ENCODE peak calls at places on chromosome 21, in eight cellular contexts. D, M, H, L, W, P, G and Y are unnamed samples. For H3K36me3, the result is how much of the 10 kb centered on the place peaks cover.

GRCh38 chr21:15894596-15894995 is 164.8 kb downstream of the USP25 start:
- DNase-seq in D (no peak), M (peak), H (no peak), L (peak), W (peak), P (no peak), G (peak), Y (peak)

GRCh38 chr21:44552681-44553080 is 1.4 kb upstream of the KRTAP10-2 start:
- DNase-seq in D (no peak), M (no peak), H (no peak), L (no peak), W (no peak), P (no peak), G (no peak), Y (no peak)

GRCh38 chr21:15874610-15875009 is 144.8 kb downstream of the USP25 start:
- DNase-seq in D (no peak), M (no peak), H (no peak), L (peak), W (peak), P (no peak), G (no peak), Y (peak)

GRCh38 chr21:29115899-29116298 is 14.5 kb upstream of the MAP3K7CL start:
- DNase-seq in D (no peak), M (no peak), H (no peak), L (peak), W (no peak), P (no peak), G (no peak), Y (no peak)

GRCh38 chr21:14683021-14683420 is 136.9 kb upstream of the SAMSN1 start:
- DNase-seq in D (no peak), M (no peak), H (no peak), L (no peak), W (no peak), P (no peak), G (no peak), Y (no peak)

GRCh38 chr21:45021428-45022347 is 52.7 kb upstream of the ADARB1 start:
- DNase-seq in D (no peak), M (no peak), H (no peak), L (no peak), W (no peak), P (no peak), G (no peak), Y (no peak)

GRCh38 chr21:38798481-38798882 is 7.2 kb upstream of the ETS2 start:
- DNase-seq in D (no peak), M (peak), H (no peak), L (no peak), W (peak), P (no peak), G (no peak), Y (no peak)

GRCh38 chr21:38448619-38449186 is 49.6 kb downstream of the ERG start:
- DNase-seq in D (peak), M (no peak), H (peak), L (no peak), W (no peak), P (no peak), G (peak), Y (no peak)

GRCh38 chr21:27244356-27244755 is 277.5 kb upstream of the ADAMTS5 start:
- DNase-seq in D (no peak), M (no peak), H (no peak), L (peak), W (no peak), P (no peak), G (peak), Y (no peak)

GRCh38 chr21:33261635-33262034 is 4.5 kb upstream of the IL10RB start:
- DNase-seq in D (no peak), M (no peak), H (no peak), L (peak), W (no peak), P (peak), G (peak), Y (peak)

GRCh38 chr21:19049567-19049966 is 646.0 kb upstream of the TMPRSS15 start:
- DNase-seq in D (no peak), M (no peak), H (no peak), L (no peak), W (no peak), P (no peak), G (no peak), Y (no peak)

GRCh38 chr21:45030637-45031218 is 43.7 kb upstream of the ADARB1 start:
- DNase-seq in D (no peak), M (no peak), H (peak), L (no peak), W (no peak), P (no peak), G (peak), Y (peak)

GRCh38 chr21:16821588-16821987 is 691.3 kb upstream of the CXADR start:
- DNase-seq in D (no peak), M (no peak), H (no peak), L (no peak), W (no peak), P (no peak), G (no peak), Y (peak)

GRCh38 chr21:23837564-23837963 is 1769.7 kb downstream of the MRPL39 start:
- DNase-seq in D (no peak), M (no peak), H (no peak), L (no peak), W (peak), P (no peak), G (no peak), Y (no peak)

GRCh38 chr21:39885119-39885848 is 18.0 kb downstream of the PCP4 start:
- DNase-seq in D (no peak), M (peak), H (peak), L (no peak), W (no peak), P (no peak), G (no peak), Y (peak)

GRCh38 chr21:40886931-40887330 is 40.0 kb upstream of the DSCAM start:
- DNase-seq in D (no peak), M (no peak), H (no peak), L (no peak), W (no peak), P (no peak), G (no peak), Y (no peak)

GRCh38 chr21:45080639-45081414 is 6.4 kb downstream of the ADARB1 start:
- DNase-seq in D (no peak), M (no peak), H (no peak), L (peak), W (peak), P (no peak), G (peak), Y (peak)

GRCh38 chr21:40555129-40555528 is 291.8 kb downstream of the DSCAM start:
- DNase-seq in D (no peak), M (peak), H (no peak), L (no peak), W (no peak), P (no peak), G (no peak), Y (no peak)

GRCh38 chr21:33411949-33412430 is 8.8 kb downstream of the IFNGR2 start:
- DNase-seq in D (no peak), M (no peak), H (no peak), L (no peak), W (no peak), P (no peak), G (no peak), Y (no peak)

GRCh38 chr21:32916522-32917099 is 109.1 kb upstream of the OLIG2 start:
- DNase-seq in D (no peak), M (peak), H (no peak), L (no peak), W (peak), P (peak), G (peak), Y (no peak)

GRCh38 chr21:31912501-31912900 is 39.7 kb downstream of the HUNK start:
- DNase-seq in D (no peak), M (no peak), H (no peak), L (no peak), W (no peak), P (no peak), G (no peak), Y (no peak)

GRCh38 chr21:16069713-16070112 is 339.9 kb downstream of the USP25 start:
- DNase-seq in D (no peak), M (no peak), H (no peak), L (peak), W (no peak), P (no peak), G (peak), Y (peak)

GRCh38 chr21:38671716-38672115 is 134.0 kb upstream of the ETS2 start:
- DNase-seq in D (no peak), M (no peak), H (no peak), L (no peak), W (no peak), P (no peak), G (no peak), Y (peak)

GRCh38 chr21:44939532-44940115 is at the start of gene SLX9:
- DNase-seq in D (peak), M (peak), H (peak), L (peak), W (peak), P (peak), G (peak), Y (peak)

GRCh38 chr21:15430023-15430422 is 299.8 kb upstream of the USP25 start:
- DNase-seq in D (no peak), M (no peak), H (no peak), L (no peak), W (no peak), P (no peak), G (peak), Y (peak)

GRCh38 chr21:17921579-17922530 is 102.7 kb upstream of the C21orf91 start:
- DNase-seq in D (no peak), M (peak), H (no peak), L (peak), W (peak), P (no peak), G (peak), Y (peak)

GRCh38 chr21:36981977-36982700 is 15.7 kb upstream of the HLCS start:
- DNase-seq in D (no peak), M (no peak), H (no peak), L (no peak), W (no peak), P (no peak), G (no peak), Y (no peak)

GRCh38 chr21:43684424-43684823 is 25.1 kb downstream of the RRP1B start:
- DNase-seq in D (no peak), M (no peak), H (no peak), L (no peak), W (no peak), P (no peak), G (no peak), Y (no peak)

GRCh38 chr21:44748621-44749020 is 37.2 kb upstream of the TSPEAR start:
- DNase-seq in D (no peak), M (no peak), H (no peak), L (no peak), W (no peak), P (no peak), G (no peak), Y (no peak)

GRCh38 chr21:37356710-37357109 is 9.9 kb upstream of the DYRK1A start:
- DNase-seq in D (no peak), M (no peak), H (no peak), L (no peak), W (peak), P (no peak), G (no peak), Y (no peak)

GRCh38 chr21:44817914-44818635 is at the start of gene SUMO3:
- DNase-seq in D (peak), M (peak), H (peak), L (peak), W (peak), P (peak), G (peak), Y (peak)

GRCh38 chr21:17537299-17537698 is 24.5 kb downstream of the CXADR start:
- DNase-seq in D (no peak), M (peak), H (no peak), L (no peak), W (peak), P (no peak), G (no peak), Y (peak)

GRCh38 chr21:31294691-31295090 is 49.4 kb downstream of the TIAM1 start:
- DNase-seq in D (no peak), M (no peak), H (no peak), L (no peak), W (no peak), P (no peak), G (no peak), Y (no peak)

GRCh38 chr21:22438428-22439086 is 1440.3 kb downstream of the NCAM2 start:
- DNase-seq in D (no peak), M (no peak), H (no peak), L (no peak), W (no peak), P (no peak), G (no peak), Y (no peak)

GRCh38 chr21:32112194-32112593 is 166.7 kb downstream of the MIS18A start:
- DNase-seq in D (no peak), M (no peak), H (no peak), L (no peak), W (no peak), P (no peak), G (no peak), Y (no peak)

GRCh38 chr21:34807881-34808568 is 139.2 kb downstream of the CLIC6 start:
- DNase-seq in D (no peak), M (no peak), H (no peak), L (peak), W (peak), P (no peak), G (peak), Y (peak)
- H3K9ac ChIP-seq in D (no peak), M (peak), H (no peak), L (peak), W (peak), P (no peak), G (peak), Y (peak)

DNA sequence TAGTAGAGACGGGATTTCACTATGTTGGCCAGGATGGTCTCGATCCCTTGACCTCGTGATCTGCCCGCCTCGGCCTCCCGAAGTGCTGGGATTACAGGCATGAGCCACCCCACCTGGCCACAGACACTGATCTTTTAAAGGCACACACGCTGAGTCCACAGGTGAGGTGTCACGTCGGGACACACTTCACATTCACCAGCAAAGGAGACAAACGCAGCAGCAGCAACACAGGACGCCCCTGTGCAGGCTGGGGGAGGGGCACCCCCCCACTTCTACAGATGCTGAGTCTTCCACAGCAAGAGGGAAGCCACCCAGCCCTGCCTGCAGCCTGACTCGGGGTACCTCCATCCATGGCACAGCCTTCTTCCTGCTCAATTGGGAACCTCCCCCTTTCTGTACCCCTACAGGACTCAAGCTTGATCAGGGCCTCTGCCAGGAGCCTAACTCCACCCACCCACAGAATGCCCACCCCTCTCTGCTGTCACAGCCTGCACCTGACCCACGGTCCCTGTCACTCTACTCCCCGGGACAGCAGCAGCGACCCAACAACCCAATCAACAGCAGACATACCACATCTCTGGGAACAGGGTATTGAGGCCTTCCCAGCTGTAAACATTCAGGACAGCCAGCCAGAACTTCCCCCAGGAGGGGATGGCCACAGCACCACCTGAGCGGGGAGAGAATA is 9.5 kb downstream of the LSS start:
- DNase-seq in D (no peak), M (no peak), H (no peak), L (no peak), W (no peak), P (no peak), G (no peak), Y (no peak)
- H3K36me3 ChIP-seq in D (half or more), M (under half), H (under half), L (under half), W (under half), P (under half), G (under half), Y (under half)

DNA sequence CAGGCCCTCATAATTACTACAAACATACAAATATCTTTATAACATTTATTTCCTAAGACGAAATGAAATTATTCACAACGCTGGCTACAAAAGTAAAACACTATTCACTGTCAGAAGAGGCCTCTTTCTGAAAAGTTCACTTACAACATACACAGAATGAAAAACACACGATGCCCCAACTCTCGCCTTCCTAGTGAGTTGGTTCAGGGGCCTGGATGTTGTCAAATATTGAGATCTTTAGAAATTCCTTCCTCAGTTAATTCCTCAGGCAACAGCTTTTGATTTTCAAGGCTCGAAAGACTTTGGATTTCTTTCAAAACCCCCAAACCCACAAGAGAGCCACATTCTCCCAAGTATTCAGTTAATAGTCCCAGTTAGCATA is 14.2 kb upstream of the KCNE1 start:
- DNase-seq in D (no peak), M (no peak), H (no peak), L (no peak), W (peak), P (no peak), G (peak), Y (no peak)
- H2AFZ ChIP-seq in D (peak), M (peak), H (peak), L (no peak), W (peak), P (peak), G (peak), Y (no peak)

GRCh38 chr21:35646606-35647005 is 413.7 kb downstream of the SETD4 start:
- DNase-seq in D (no peak), M (no peak), H (no peak), L (peak), W (no peak), P (no peak), G (peak), Y (no peak)

GRCh38 chr21:35651166-35651565 is 409.2 kb downstream of the SETD4 start:
- DNase-seq in D (no peak), M (no peak), H (peak), L (no peak), W (no peak), P (no peak), G (no peak), Y (no peak)

GRCh38 chr21:35649186-35649585 is 411.1 kb downstream of the SETD4 start:
- DNase-seq in D (no peak), M (no peak), H (no peak), L (peak), W (peak), P (no peak), G (peak), Y (peak)

GRCh38 chr21:35652196-35652595 is 408.1 kb downstream of the SETD4 start:
- DNase-seq in D (no peak), M (no peak), H (no peak), L (no peak), W (no peak), P (no peak), G (no peak), Y (no peak)

GRCh38 chr21:35648512-35648911 is 411.8 kb downstream of the SETD4 start:
- DNase-seq in D (no peak), M (no peak), H (no peak), L (no peak), W (peak), P (peak), G (no peak), Y (no peak)
- H3K9ac ChIP-seq in D (no peak), M (no peak), H (no peak), L (no peak), W (no peak), P (no peak), G (peak), Y (no peak)

DNA sequence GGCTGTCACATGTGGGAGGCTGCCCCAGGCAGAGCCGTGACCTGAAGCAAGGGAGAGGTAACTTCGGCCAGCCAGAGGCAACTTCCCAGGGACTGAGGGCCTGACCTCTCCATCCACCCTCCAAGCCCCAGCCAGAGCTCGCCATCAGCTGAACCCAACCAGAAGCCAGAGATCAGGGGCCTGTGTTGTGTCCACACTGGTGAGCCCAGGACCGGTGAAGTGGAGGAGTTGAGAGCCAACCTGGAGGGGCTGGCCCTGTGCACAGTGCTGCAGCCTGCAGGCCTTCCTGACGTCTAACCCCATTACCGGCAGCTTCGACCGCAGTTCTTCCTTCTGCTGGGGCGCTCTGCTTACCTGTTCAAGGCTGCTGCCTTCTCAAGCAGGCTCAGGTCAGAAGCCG is 19.6 kb upstream of the PDE9A start:
- DNase-seq in D (no peak), M (no peak), H (no peak), L (no peak), W (no peak), P (no peak), G (no peak), Y (no peak)
- H3K36me3 ChIP-seq in D (under half), M (under half), H (under half), L (under half), W (under half), P (under half), G (under half), Y (under half)